ENCODE peak calls at places on chromosomes 11 and 22, in five cellular contexts. One of them, this sample, is unnamed.

GRCh38 chr11:117187428-117187798 is 8.9 kb downstream of the SIDT2 start:
- DNase-seq in NB4: no peak
- DNase-seq in HFF-Myc: no peak
- DNase-seq in GM12865: no peak
- DNase-seq in GM23338: no peak
- DNase-seq in this sample: no peak

GRCh38 chr22:39469681-39470461 is 13.1 kb downstream of the MGAT3 start:
- DNase-seq in NB4: no peak
- DNase-seq in GM12865: no peak
- DNase-seq in GM23338: no peak
- DNase-seq in HFF-Myc: no peak
- DNase-seq in this sample: no peak

GRCh38 chr11:1812801-1813200 is 22.0 kb upstream of the SYT8 start:
- DNase-seq in NB4: no peak
- DNase-seq in GM23338: no peak
- DNase-seq in HFF-Myc: no peak
- DNase-seq in GM12865: no peak
- DNase-seq in this sample: no peak

GRCh38 chr11:62652156-62653006 is 721 bp downstream of the INTS5 start:
- DNase-seq in GM23338: no peak
- DNase-seq in HFF-Myc: no peak
- DNase-seq in GM12865: no peak
- DNase-seq in NB4: no peak
- DNase-seq in this sample: no peak

GRCh38 chr11:10758959-10759358 is 7.9 kb downstream of the CTR9 start:
- DNase-seq in GM23338: peak
- DNase-seq in NB4: peak
- DNase-seq in HFF-Myc: no peak
- DNase-seq in GM12865: no peak
- DNase-seq in this sample: no peak

GRCh38 chr22:45336971-45337431 is 27.3 kb downstream of the FAM118A start:
- DNase-seq in NB4: no peak
- DNase-seq in HFF-Myc: no peak
- DNase-seq in GM23338: no peak
- DNase-seq in GM12865: no peak
- DNase-seq in this sample: no peak

GRCh38 chr11:62459080-62459479 is 40.2 kb downstream of the SCGB1A1 start:
- DNase-seq in GM12865: no peak
- DNase-seq in GM23338: no peak
- DNase-seq in NB4: no peak
- DNase-seq in HFF-Myc: no peak
- DNase-seq in this sample: peak

GRCh38 chr11:88402192-88402715 is 64.7 kb upstream of the CTSC start:
- DNase-seq in NB4: no peak
- DNase-seq in HFF-Myc: peak
- DNase-seq in GM12865: peak
- DNase-seq in GM23338: no peak
- DNase-seq in this sample: peak

GRCh38 chr11:31882951-31883392 is 71.8 kb upstream of the PAX6 start:
- DNase-seq in GM12865: no peak
- DNase-seq in GM23338: peak
- DNase-seq in NB4: no peak
- DNase-seq in HFF-Myc: no peak
- DNase-seq in this sample: no peak

GRCh38 chr11:59180168-59180567 is 8.2 kb downstream of the DTX4 start:
- DNase-seq in GM23338: no peak
- DNase-seq in NB4: no peak
- DNase-seq in HFF-Myc: no peak
- DNase-seq in GM12865: no peak
- DNase-seq in this sample: no peak

GRCh38 chr11:75603791-75604736 is 42.0 kb downstream of the SERPINH1 start:
- DNase-seq in NB4: no peak
- DNase-seq in GM12865: no peak
- DNase-seq in GM23338: no peak
- DNase-seq in HFF-Myc: peak
- DNase-seq in this sample: peak

GRCh38 chr22:40177738-40178416 is at the start of gene TNRC6B:
- DNase-seq in GM12865: peak
- DNase-seq in NB4: peak
- DNase-seq in HFF-Myc: peak
- DNase-seq in GM23338: peak
- DNase-seq in this sample: peak

GRCh38 chr22:45224331-45224730 is 16.4 kb downstream of the KIAA0930 start:
- DNase-seq in GM12865: no peak
- DNase-seq in NB4: no peak
- DNase-seq in HFF-Myc: no peak
- DNase-seq in GM23338: no peak
- DNase-seq in this sample: no peak

GRCh38 chr11:43825217-43825816 is 55.3 kb upstream of the ALKBH3 start:
- DNase-seq in HFF-Myc: no peak
- DNase-seq in GM23338: peak
- DNase-seq in GM12865: no peak
- DNase-seq in NB4: peak
- DNase-seq in this sample: peak

GRCh38 chr11:130829801-130830562 is 86.3 kb downstream of the SNX19 start:
- DNase-seq in HFF-Myc: no peak
- DNase-seq in GM12865: no peak
- DNase-seq in NB4: no peak
- DNase-seq in GM23338: no peak
- DNase-seq in this sample: peak

GRCh38 chr11:73185680-73186293 is 32.3 kb upstream of the P2RY2 start:
- DNase-seq in HFF-Myc: no peak
- DNase-seq in GM12865: no peak
- DNase-seq in NB4: peak
- DNase-seq in GM23338: no peak
- DNase-seq in this sample: peak

GRCh38 chr11:125241104-125241503 is 76.6 kb downstream of the PKNOX2 start:
- DNase-seq in NB4: peak
- DNase-seq in HFF-Myc: no peak
- DNase-seq in GM12865: no peak
- DNase-seq in GM23338: no peak
- DNase-seq in this sample: no peak

GRCh38 chr11:32538804-32539203 is 44.8 kb upstream of the EIF3M start:
- DNase-seq in HFF-Myc: no peak
- DNase-seq in GM23338: no peak
- DNase-seq in NB4: no peak
- DNase-seq in GM12865: no peak
- DNase-seq in this sample: no peak

GRCh38 chr22:49261616-49262015 is 566.1 kb downstream of the BRD1 start:
- DNase-seq in HFF-Myc: no peak
- DNase-seq in NB4: no peak
- DNase-seq in GM12865: no peak
- DNase-seq in GM23338: no peak
- DNase-seq in this sample: no peak

GRCh38 chr11:44372989-44373388 is 63.0 kb upstream of the ALX4 start:
- DNase-seq in GM23338: peak
- DNase-seq in GM12865: no peak
- DNase-seq in HFF-Myc: no peak
- DNase-seq in NB4: no peak
- DNase-seq in this sample: no peak

GRCh38 chr22:43520632-43521039 is 108.8 kb downstream of the MPPED1 start:
- DNase-seq in NB4: no peak
- DNase-seq in GM12865: peak
- DNase-seq in GM23338: no peak
- DNase-seq in HFF-Myc: no peak
- DNase-seq in this sample: no peak

GRCh38 chr22:27718186-27719032 is 83.1 kb downstream of the MN1 start:
- DNase-seq in NB4: peak
- DNase-seq in HFF-Myc: peak
- DNase-seq in GM12865: no peak
- DNase-seq in GM23338: no peak
- DNase-seq in this sample: peak

GRCh38 chr11:116697011-116697410 is 75.8 kb downstream of the BUD13 start:
- DNase-seq in GM23338: no peak
- DNase-seq in HFF-Myc: no peak
- DNase-seq in GM12865: no peak
- DNase-seq in NB4: no peak
- DNase-seq in this sample: no peak

GRCh38 chr11:128709402-128709801 is 15.5 kb downstream of the FLI1 start:
- DNase-seq in NB4: no peak
- DNase-seq in GM23338: no peak
- DNase-seq in HFF-Myc: peak
- DNase-seq in GM12865: no peak
- DNase-seq in this sample: peak

GRCh38 chr11:2589538-2589934 is 110.3 kb downstream of the KCNQ1OT1 start:
- DNase-seq in NB4: no peak
- DNase-seq in GM23338: no peak
- DNase-seq in HFF-Myc: no peak
- DNase-seq in GM12865: no peak
- DNase-seq in this sample: no peak

GRCh38 chr11:41955635-41956400 is 496.4 kb upstream of the LRRC4C start:
- DNase-seq in GM23338: no peak
- DNase-seq in HFF-Myc: no peak
- DNase-seq in NB4: no peak
- DNase-seq in GM12865: no peak
- DNase-seq in this sample: no peak

GRCh38 chr22:36470162-36470993 is 11.1 kb downstream of the TXN2 start:
- DNase-seq in NB4: peak
- DNase-seq in HFF-Myc: peak
- DNase-seq in GM23338: peak
- DNase-seq in GM12865: peak
- DNase-seq in this sample: peak

GRCh38 chr11:66953431-66953833 is 4.8 kb downstream of the PC start:
- DNase-seq in GM23338: no peak
- DNase-seq in NB4: no peak
- DNase-seq in GM12865: no peak
- DNase-seq in HFF-Myc: no peak
- DNase-seq in this sample: no peak

GRCh38 chr22:18056802-18057474 is 20.9 kb upstream of the PEX26 start:
- DNase-seq in GM12865: peak
- DNase-seq in NB4: no peak
- DNase-seq in GM23338: no peak
- DNase-seq in HFF-Myc: no peak
- DNase-seq in this sample: no peak

GRCh38 chr11:87597696-87598095 is 560.0 kb downstream of the TMEM135 start:
- DNase-seq in NB4: no peak
- DNase-seq in GM23338: no peak
- DNase-seq in GM12865: no peak
- DNase-seq in HFF-Myc: no peak
- DNase-seq in this sample: no peak

GRCh38 chr11:64322925-64323260 is 5.0 kb downstream of the PRDX5 start:
- DNase-seq in GM12865: no peak
- DNase-seq in GM23338: no peak
- DNase-seq in HFF-Myc: no peak
- DNase-seq in NB4: no peak
- DNase-seq in this sample: no peak

DNA sequence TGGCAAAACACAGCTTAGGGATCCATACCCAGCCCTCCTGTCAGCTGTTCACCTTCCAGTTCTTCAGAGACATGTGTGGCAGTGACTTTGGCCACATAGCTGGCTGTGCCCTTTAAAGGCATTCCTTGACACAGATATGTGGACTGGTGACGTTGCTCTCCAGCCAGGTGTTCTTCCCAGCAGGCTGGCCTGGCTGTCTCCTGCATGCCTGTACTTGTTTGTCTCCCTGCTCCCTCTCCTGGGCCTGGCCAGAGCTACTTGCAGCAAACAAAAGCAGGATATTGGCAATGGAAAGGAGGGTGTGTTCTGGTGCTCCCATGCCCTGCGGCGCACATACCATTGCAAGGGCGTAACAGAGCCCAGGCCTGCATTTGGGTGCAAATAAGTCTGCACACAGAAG is 38.3 kb downstream of the PIK3IP1 start:
- DNase-seq in NB4: no peak
- DNase-seq in HFF-Myc: no peak
- DNase-seq in GM12865: no peak
- DNase-seq in GM23338: peak
- DNase-seq in this sample: no peak
- TF ChIP-seq CTCF in NB4: no peak
- TF ChIP-seq CTCF in HFF-Myc: no peak
- TF ChIP-seq CTCF in GM12865: no peak
- TF ChIP-seq CTCF in GM23338: peak
- TF ChIP-seq CTCF in this sample: no peak

GRCh38 chr22:24983151-24983550 is 30.6 kb downstream of the KIAA1671 start:
- DNase-seq in HFF-Myc: no peak
- DNase-seq in GM12865: no peak
- DNase-seq in GM23338: no peak
- DNase-seq in NB4: no peak
- DNase-seq in this sample: no peak
- H3K4me3 ChIP-seq in HFF-Myc: no peak
- H3K4me3 ChIP-seq in GM12865: no peak
- H3K4me3 ChIP-seq in GM23338: no peak
- H3K4me3 ChIP-seq in NB4: no peak
- H3K4me3 ChIP-seq in this sample: no peak

DNA sequence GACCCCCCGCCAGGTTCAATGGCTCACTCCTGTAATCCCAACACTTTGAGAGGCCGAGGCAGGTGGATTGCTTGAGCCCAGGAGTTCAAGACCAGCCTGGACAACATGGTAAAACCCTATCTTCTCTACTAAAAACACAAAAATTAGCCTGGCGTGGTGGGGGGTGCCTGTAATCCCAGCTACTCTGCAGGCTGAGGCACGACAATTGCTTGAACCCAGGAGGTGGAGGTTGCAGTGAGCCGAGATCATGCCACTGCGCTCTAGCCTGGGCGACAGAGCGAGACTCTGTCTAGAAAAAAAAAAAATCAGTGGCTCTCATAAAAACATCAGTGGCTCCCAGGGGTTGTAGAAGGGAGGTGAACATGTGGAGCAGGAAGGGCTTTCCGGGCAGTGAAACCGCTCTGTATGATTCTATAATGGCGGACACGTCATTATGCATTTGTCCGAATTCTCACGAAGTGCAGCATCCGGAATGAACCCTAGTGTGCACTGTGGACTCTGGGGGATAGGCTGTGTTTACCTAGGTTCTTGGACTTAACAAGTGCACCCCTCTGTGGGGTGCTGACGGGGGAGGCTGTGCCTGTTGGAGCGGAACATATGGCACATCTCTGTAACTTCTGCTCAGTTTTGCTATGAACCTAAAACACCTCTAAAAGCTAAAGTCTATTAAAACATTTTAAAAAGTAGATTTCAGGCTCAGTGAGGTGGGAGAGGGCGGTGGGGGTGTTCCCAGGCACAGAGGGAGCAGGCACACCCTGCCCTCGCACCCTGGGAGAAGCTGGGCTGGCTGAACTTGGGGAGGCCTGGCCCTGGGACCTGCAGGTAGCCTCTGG is 49.1 kb upstream of the SEPTIN5 start:
- DNase-seq in GM23338: no peak
- DNase-seq in HFF-Myc: no peak
- DNase-seq in NB4: no peak
- DNase-seq in GM12865: no peak
- DNase-seq in this sample: no peak
- TF ChIP-seq CTCF in GM23338: no peak
- TF ChIP-seq CTCF in HFF-Myc: no peak
- TF ChIP-seq CTCF in NB4: no peak
- TF ChIP-seq CTCF in GM12865: no peak
- TF ChIP-seq CTCF in this sample: no peak

DNA sequence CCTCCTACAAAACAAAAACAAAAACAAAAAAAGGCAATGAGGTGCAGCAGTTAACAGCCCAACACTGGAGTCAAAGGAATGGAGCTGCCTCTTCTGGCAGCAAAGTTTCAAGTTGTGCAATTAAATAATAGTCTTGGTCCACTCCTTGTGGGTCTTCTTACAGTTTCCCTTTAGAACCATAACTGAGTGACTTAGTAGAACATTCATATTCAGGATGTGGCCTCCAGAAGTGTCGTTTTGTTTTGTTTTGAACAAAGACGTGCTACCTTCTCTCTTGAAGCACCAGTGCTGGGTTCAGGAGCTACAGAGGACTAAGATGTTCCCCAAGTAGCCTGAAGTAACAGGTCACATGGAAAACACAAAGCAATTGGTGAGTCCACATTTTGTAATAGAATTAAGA is 2.0 kb upstream of the JAML start:
- DNase-seq in GM23338: no peak
- DNase-seq in HFF-Myc: no peak
- DNase-seq in GM12865: peak
- DNase-seq in NB4: no peak
- DNase-seq in this sample: no peak
- H3K4me3 ChIP-seq in GM23338: no peak
- H3K4me3 ChIP-seq in HFF-Myc: no peak
- H3K4me3 ChIP-seq in GM12865: no peak
- H3K4me3 ChIP-seq in NB4: no peak
- H3K4me3 ChIP-seq in this sample: no peak